ENCODE peak calls at places on chromosomes 12 and 14, in four cellular contexts. X, L, F and P are unnamed samples.

GRCh38 chr12:124332068-124332672 is 37.3 kb downstream of the RFLNA start:
- DNase-seq in X (no peak), F (no peak), L (no peak), P (no peak)

GRCh38 chr12:101713059-101713682 is 15.7 kb downstream of the CHPT1 start:
- DNase-seq in F (no peak), X (no peak), L (peak; percentile 4), P (no peak)

GRCh38 chr14:52895000-52895399 is 55.9 kb downstream of the FERMT2 start:
- DNase-seq in L (peak; percentile 42), X (no peak), F (no peak), P (no peak)

GRCh38 chr14:54650331-54651017 is 83.5 kb downstream of the SAMD4A start:
- DNase-seq in X (no peak), L (peak; percentile 86), F (peak; percentile 59), P (peak; percentile 58)

GRCh38 chr12:67633708-67634107 is 14.8 kb upstream of the DYRK2 start:
- DNase-seq in F (no peak), X (no peak), L (no peak), P (no peak)

GRCh38 chr12:116123511-116124258 is 153.8 kb downstream of the MED13L start:
- DNase-seq in L (peak; percentile 72), X (no peak), F (peak; percentile 59), P (no peak)

GRCh38 chr12:104535383-104535782 is 78.6 kb downstream of the CHST11 start:
- DNase-seq in F (no peak), X (peak; percentile 59), L (no peak), P (no peak)

GRCh38 chr14:105989746-105990302 is 463.4 kb downstream of the TMEM121 start:
- DNase-seq in X (no peak), F (no peak), L (no peak), P (no peak)

GRCh38 chr12:122014781-122015180 is 6.9 kb upstream of the BCL7A start:
- DNase-seq in F (no peak), X (no peak), L (no peak), P (no peak)

GRCh38 chr12:71397433-71397954 is 42.1 kb upstream of the LGR5 start:
- DNase-seq in L (peak; percentile 8), X (no peak), F (no peak), P (no peak)

GRCh38 chr12:2083561-2083960 is 30.8 kb downstream of the CACNA1C start:
- DNase-seq in L (no peak), F (no peak), X (no peak), P (no peak)

GRCh38 chr12:67091678-67092077 is 177.5 kb upstream of the CAND1 start:
- DNase-seq in F (no peak), L (no peak), X (no peak), P (no peak)

GRCh38 chr14:86838363-86838762 is 1154.6 kb downstream of the GALC start:
- DNase-seq in L (peak; percentile 0), X (no peak), F (no peak), P (no peak)

GRCh38 chr12:2324375-2324774 is 271.6 kb downstream of the CACNA1C start:
- DNase-seq in X (no peak), F (no peak), L (no peak), P (no peak)

GRCh38 chr14:99608591-99608990 is 4.6 kb upstream of the CCDC85C start:
- DNase-seq in L (no peak), F (no peak), X (no peak), P (no peak)

DNA sequence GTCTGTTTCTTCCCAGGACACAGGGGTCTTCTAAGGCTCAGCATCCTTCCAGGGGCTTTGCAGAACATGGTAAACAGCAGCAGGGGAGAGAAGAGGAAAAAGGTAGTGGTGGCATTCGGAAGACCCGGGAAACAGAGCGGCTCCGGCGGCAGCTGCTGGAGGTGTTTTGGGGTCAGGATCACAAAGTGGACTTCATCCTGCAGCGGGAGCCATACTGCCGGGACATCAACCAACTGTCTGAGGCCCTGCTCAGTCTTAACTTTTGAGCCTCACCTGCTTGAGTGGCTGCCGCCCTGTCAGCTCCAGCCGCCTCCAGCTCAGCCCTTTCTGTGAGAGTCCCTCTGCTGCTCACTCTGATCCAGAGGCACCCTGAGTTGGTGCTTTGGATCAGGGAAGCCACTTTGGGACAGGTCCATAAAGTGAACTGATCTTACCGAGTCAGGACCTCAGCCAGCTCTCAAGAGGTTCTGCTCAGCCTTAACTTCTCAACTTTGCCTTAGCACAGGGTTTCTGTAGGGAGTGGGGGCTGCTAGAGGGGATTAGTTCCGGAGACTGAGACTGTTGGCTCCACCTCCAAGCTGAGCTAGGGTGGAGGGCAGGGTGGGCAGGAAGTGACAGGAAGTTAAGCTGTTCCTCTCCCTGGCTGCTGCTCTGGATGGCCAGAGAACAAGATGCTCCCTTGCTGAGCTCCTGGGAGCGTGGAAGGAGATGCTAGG is 5.4 kb downstream of the SDR39U1 start:
- DNase-seq in L (no peak), F (no peak), X (no peak), P (no peak)
- H3K4me3 ChIP-seq in L (no peak overlapping the region), F (no peak overlapping the region), X (no peak overlapping the region), P (no peak overlapping the region)

GRCh38 chr14:25118671-25119070 is 68.7 kb upstream of the STXBP6 start:
- DNase-seq in X (no peak), L (no peak), F (no peak), P (no peak)
- TF ChIP-seq CTCF in X (no peak), L (no peak), F (no peak), P (no peak)

DNA sequence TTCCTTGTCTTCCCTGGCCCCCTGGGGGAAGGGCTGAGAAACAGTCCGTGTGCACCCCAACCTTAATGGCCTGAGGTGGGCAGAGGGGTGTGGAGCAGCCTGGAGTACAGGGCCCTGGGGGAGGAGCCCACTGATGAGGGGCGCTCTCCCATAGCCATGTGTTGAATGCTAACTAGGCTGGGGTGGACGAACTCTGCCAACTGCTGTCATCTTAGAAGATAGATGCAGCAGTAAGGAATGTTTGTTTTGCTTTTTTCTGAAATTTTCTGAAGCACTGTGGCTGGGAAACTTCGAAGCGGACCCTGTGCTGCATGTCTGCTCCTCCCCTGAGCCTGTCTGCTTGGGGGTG is 54.8 kb upstream of the SRSF5 start:
- DNase-seq in F (no peak), L (no peak), X (no peak), P (no peak)
- H3K4me3 ChIP-seq in F (no peak overlapping the region), L (no peak overlapping the region), X (no peak overlapping the region), P (no peak overlapping the region)

DNA sequence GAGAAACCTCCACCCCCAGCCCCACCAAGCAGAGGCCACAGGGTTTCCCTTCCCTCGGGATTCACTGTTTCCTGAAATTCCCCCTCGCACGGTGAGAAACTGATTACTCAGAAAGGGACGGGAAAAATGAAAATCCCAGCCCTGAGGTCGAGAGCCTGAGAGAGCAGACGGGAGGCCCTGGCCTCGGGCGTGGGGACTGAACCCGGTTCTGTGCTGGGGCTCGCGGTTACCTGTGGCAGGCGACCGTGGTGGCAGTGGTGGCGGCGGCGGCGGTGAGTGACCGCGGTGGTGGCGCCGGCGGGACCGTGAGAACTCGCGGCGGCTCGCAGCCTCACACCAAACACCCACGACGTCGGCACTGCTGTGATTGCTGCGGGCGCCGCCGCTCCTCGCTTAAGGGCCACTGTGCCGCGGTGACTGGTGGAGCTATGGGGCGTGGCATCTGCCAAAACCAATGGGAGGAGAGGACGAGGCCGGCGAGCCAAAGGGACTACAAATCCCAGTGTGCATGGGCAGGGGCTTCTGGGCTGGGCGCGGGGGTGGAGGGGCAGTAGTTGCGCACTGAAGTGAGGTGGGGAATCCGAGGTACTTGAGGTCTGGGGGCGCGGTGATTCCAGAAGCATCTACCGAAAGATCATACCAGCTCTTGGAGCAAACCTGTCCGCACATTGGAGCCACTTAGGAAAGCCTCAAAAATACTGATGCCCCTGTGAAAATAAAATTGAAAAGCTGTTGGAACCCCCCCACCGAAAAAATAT is at the start of gene LGMN:
- DNase-seq in F (peak; percentile 95), L (peak; percentile 92), X (peak; percentile 66), P (peak; percentile 54)
- TF ChIP-seq CTCF in F (no peak), L (no peak), X (no peak), P (no peak)

GRCh38 chr12:46402861-46403731 is 30.5 kb upstream of the SLC38A2 start:
- DNase-seq in L (no peak), X (no peak), F (no peak), P (no peak)

GRCh38 chr12:46404225-46404631 is 31.7 kb upstream of the SLC38A2 start:
- DNase-seq in X (peak; percentile 74), F (peak; percentile 91), L (peak; percentile 73), P (no peak)

GRCh38 chr12:46403732-46404097 is 31.1 kb upstream of the SLC38A2 start:
- DNase-seq in F (no peak), X (no peak), L (no peak), P (no peak)

GRCh38 chr12:46401703-46402102 is 29.1 kb upstream of the SLC38A2 start:
- DNase-seq in F (peak; percentile 77), X (no peak), L (peak; percentile 52), P (no peak)

DNA sequence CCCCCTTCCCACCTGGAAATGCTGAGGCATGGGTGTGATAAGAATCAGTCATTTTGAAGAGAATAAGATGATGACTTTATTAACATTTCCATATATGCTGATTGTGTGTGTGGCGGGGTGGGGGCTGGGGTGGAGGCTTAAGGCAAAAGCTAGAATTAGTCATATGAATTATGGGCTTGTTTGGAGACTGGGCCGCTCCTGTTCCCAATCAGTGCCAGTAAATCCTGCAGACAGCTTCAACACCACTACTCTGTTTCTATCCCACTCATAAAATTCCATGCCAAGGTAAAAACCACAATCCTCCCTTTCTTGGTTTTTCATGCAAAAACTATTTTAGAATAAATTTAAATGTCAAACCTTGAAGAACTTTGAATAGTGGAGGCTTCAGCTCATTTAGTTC is 29.9 kb upstream of the SLC38A2 start:
- DNase-seq in F (peak; percentile 88), L (peak; percentile 59), X (peak; percentile 74), P (no peak)
- H3K4me3 ChIP-seq in F (no peak overlapping the region), L (no peak overlapping the region), X (no peak overlapping the region), P (no peak overlapping the region)

GRCh38 chr12:81992461-81992860 is 233.3 kb upstream of the PPFIA2 start:
- DNase-seq in F (peak; percentile 31), L (peak; percentile 1), X (no peak), P (no peak)
- TF ChIP-seq CTCF in F (peak; percentile 33), L (no peak), X (no peak), P (no peak)

DNA sequence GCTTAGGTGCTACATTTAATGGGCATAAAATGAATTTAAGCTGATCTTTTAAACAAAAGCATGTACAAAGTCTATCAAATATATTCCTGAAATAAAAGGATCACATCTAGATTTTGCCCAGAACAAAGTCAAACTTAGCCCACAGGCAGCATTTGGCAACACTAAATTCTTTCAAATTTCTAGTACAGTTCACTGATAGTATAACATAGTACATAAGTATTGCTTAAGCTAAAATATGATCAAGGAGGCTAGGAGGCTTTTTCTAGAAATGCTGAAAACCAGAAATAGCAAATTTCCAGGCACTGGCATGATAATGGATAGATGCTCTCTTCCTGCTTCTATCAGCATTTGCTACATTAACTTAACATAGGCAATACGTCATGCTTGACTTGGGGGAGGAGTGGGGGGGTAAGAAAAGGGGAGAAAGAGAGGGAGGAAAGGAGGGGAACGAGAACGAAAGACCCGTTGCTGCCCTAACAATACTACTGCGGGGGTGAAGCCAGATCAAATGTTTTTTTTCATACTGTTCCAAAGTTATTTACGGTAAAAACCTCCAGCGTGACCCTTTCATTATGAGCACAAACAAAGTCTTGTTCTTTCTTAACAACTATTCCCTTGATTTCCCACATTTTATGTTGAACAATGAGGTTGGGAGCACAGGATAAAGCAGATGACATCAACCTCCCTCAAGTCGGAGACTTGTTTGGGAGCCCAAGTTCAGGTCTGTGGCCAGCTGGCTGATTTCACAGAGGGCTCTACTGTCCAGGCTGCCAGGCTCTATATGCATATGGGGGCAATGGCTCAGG is 10.6 kb downstream of the TMED10 start:
- DNase-seq in F (peak; percentile 73), X (no peak), L (peak; percentile 41), P (no peak)
- H3K4me3 ChIP-seq in F (no peak overlapping the region), X (no peak overlapping the region), L (no peak overlapping the region), P (no peak overlapping the region)

DNA sequence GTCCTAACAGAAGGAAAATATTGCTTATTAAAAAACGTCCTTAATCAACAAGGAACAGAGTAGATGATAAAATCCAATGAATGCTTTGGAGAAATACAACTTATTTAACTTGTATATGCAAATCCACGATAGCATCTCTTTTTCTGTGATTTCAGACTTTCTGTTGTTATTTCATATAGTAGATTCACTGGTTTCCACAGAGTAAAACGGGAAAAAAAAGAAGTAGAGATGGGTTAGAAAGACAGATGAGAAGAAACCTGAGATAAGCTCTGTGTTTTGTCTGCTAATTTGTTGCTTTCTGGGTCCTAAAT is 447.7 kb downstream of the RERGL start:
- DNase-seq in X (no peak), L (no peak), F (no peak), P (no peak)
- TF ChIP-seq CTCF in X (no peak), L (no peak), F (no peak), P (no peak)